ENCODE peak calls at places on chromosomes 1 and 21, in ten cellular contexts. Y is amygdala; S is posterior cingulate gyrus; E is amniotic epithelial cell; B is NCI-H2081; D is activated CD4-positive, alpha-beta memory T cell treated with anti-CD3 and anti-CD28 coated beads, Interleukin-2, amount 10 ng/mL, durations not matched to agents 7 days and 5 days; L is ELR; Z is HFFc6; N is T47D; U is WTC11. A is an unnamed sample.
A peak's percentile ranks its signal among the peaks of the same experiment; 100 is the strongest.

GRCh38 chr1:22920026-22920733 is 52.5 kb downstream of the LACTBL1 start:
- DNase-seq in N (no peak), Y (no peak), L (no peak), B (no peak), D (no peak), U (no peak), E (no peak), Z (no peak), S (no peak), A (no peak)

GRCh38 chr1:160625321-160625720 is 21.5 kb downstream of the SLAMF1 start:
- DNase-seq in Z (no peak), L (no peak), U (no peak), E (no peak), B (no peak), D (no peak), N (no peak), Y (no peak), S (no peak), A (no peak)

GRCh38 chr1:37641059-37641458 is 6.4 kb upstream of the RSPO1 start:
- DNase-seq in D (no peak), B (no peak), Y (no peak), E (no peak), L (no peak), N (no peak), U (no peak), Z (no peak), S (no peak), A (no peak)

GRCh38 chr1:198205021-198205684 is 48.4 kb downstream of the NEK7 start:
- DNase-seq in N (no peak), Y (no peak), S (no peak), E (no peak), U (no peak), L (no peak), Z (no peak), B (peak; percentile 28), D (no peak), A (no peak)

GRCh38 chr1:147414505-147415163 is 126.7 kb upstream of the BCL9 start:
- DNase-seq in L (no peak), D (no peak), Y (no peak), Z (no peak), E (no peak), S (no peak), B (no peak), N (no peak), U (no peak), A (no peak)

GRCh38 chr1:96842215-96842614 is 120.6 kb downstream of the PTBP2 start:
- DNase-seq in B (no peak), U (no peak), Z (no peak), D (no peak), L (peak; percentile 16), N (no peak), E (peak; percentile 43), S (no peak), Y (no peak), A (no peak)

GRCh38 chr1:8096105-8097011 is 70.2 kb upstream of the ERRFI1 start:
- DNase-seq in U (no peak), S (no peak), L (peak; percentile 94), Y (no peak), D (no peak), N (no peak), B (no peak), Z (peak; percentile 75), E (peak; percentile 81), A (peak; percentile 55)

GRCh38 chr1:29202053-29202452 is 20.4 kb upstream of the SRSF4 start:
- DNase-seq in S (no peak), N (no peak), Y (no peak), B (no peak), Z (no peak), U (no peak), D (no peak), L (no peak), E (no peak), A (no peak)

GRCh38 chr1:94646786-94647555 is 105.4 kb upstream of the F3 start:
- DNase-seq in Y (no peak), U (no peak), L (peak; percentile 66), N (no peak), B (no peak), Z (peak; percentile 68), D (no peak), E (peak; percentile 76), S (no peak), A (no peak)

GRCh38 chr1:206000641-206001339 is 2.4 kb downstream of the RAB7B start:
- DNase-seq in S (no peak), B (no peak), E (no peak), L (peak; percentile 80), D (no peak), N (no peak), Y (no peak), U (peak; percentile 5), Z (peak; percentile 22), A (peak; percentile 36)

GRCh38 chr1:57279909-57280666 is 143.8 kb downstream of the DAB1 start:
- DNase-seq in N (no peak), L (no peak), D (no peak), B (no peak), Y (no peak), Z (no peak), U (no peak), S (no peak), E (no peak), A (no peak)

GRCh38 chr1:111110197-111110899 is 29.5 kb downstream of the DRAM2 start:
- DNase-seq in U (no peak), N (no peak), E (no peak), Z (no peak), Y (no peak), B (peak; percentile 46), L (no peak), D (no peak), S (no peak), A (no peak)

GRCh38 chr1:165807613-165808012 is 19.8 kb upstream of the UCK2 start:
- DNase-seq in D (no peak), N (no peak), E (no peak), Z (no peak), Y (no peak), S (no peak), L (no peak), U (no peak), B (no peak), A (no peak)

GRCh38 chr1:205438213-205439158 is 16.6 kb upstream of the LEMD1 start:
- DNase-seq in N (peak; percentile 66), Z (peak; percentile 53), E (peak; percentile 74), S (peak; percentile 64), L (peak; percentile 78), B (peak; percentile 84), U (peak; percentile 63), D (no peak), Y (peak; percentile 56), A (peak; percentile 93)

GRCh38 chr21:46080171-46081021 is 17.5 kb upstream of the COL6A2 start:
- DNase-seq in D (peak; percentile 11), E (no peak), N (no peak), U (no peak), S (no peak), Y (no peak), B (no peak), L (no peak), Z (no peak), A (no peak)

GRCh38 chr1:203424861-203425667 is 50.5 kb upstream of the PRELP start:
- DNase-seq in U (no peak), N (no peak), E (no peak), S (no peak), Z (no peak), B (no peak), Y (no peak), L (no peak), D (no peak), A (no peak)

GRCh38 chr1:9835758-9836631 is 12.2 kb upstream of the CLSTN1 start:
- DNase-seq in S (no peak), Z (no peak), B (peak; percentile 60), Y (no peak), U (peak; percentile 73), L (peak; percentile 17), D (no peak), E (peak; percentile 74), N (no peak), A (peak; percentile 36)

GRCh38 chr1:32557812-32558211 is 18.6 kb downstream of the ZBTB8A start:
- DNase-seq in D (no peak), L (no peak), Z (no peak), B (no peak), Y (no peak), S (no peak), N (no peak), E (no peak), U (no peak), A (no peak)

GRCh38 chr1:55062801-55063561 is 23.6 kb downstream of the PCSK9 start:
- DNase-seq in E (no peak), L (no peak), N (no peak), Y (no peak), U (no peak), D (no peak), Z (no peak), B (no peak), S (no peak), A (no peak)

GRCh38 chr1:23936481-23937176 is 23.0 kb upstream of the PNRC2 start:
- DNase-seq in E (peak; percentile 27), D (no peak), L (no peak), Y (no peak), S (no peak), U (peak; percentile 46), N (no peak), Z (peak; percentile 42), B (no peak), A (no peak)

GRCh38 chr1:72051538-72051937 is 230.8 kb downstream of the NEGR1 start:
- DNase-seq in B (no peak), E (no peak), D (no peak), L (no peak), S (no peak), Y (no peak), Z (no peak), U (no peak), N (no peak), A (no peak)

GRCh38 chr21:44012474-44013379 is 618 bp downstream of the TRAPPC10 start:
- DNase-seq in Z (no peak), E (no peak), B (peak; percentile 22), S (peak; percentile 48), D (peak; percentile 90), Y (peak; percentile 52), L (peak; percentile 58), N (peak; percentile 44), U (peak; percentile 88), A (peak; percentile 65)

A was measured in GM03348.